ENCODE peak calls at places on chromosomes 3 and 15, in nine cellular contexts. T is central memory CD4-positive, alpha-beta T cell; U is GM19239; L is NCI-H1105 treated with DMSO at 0.1 percent for 48 hours; V is Peyer's patch; D is globus pallidus; X is endothelial cell; E is right cardiac atrium; K is fibroblast of villous mesenchyme. O is an unnamed sample.

GRCh38 chr15:92687183-92687582 is 31.6 kb upstream of the FAM174B start:
- DNase-seq in T (no peak), U (no peak), L (no peak), V (no peak), D (no peak), X (no peak), E (no peak), K (no peak), O (no peak)

GRCh38 chr15:27958911-27959598 is 140.1 kb downstream of the OCA2 start:
- DNase-seq in T (no peak), U (no peak), L (no peak), V (no peak), D (no peak), X (no peak), E (no peak), K (no peak), O (no peak)

GRCh38 chr3:178386401-178386800 is 149.8 kb upstream of the KCNMB2 start:
- DNase-seq in T (no peak), U (no peak), L (no peak), V (no peak), D (no peak), X (no peak), E (no peak), K (no peak), O (no peak)

GRCh38 chr3:120151796-120152195 is 57.5 kb upstream of the GSK3B start:
- DNase-seq in T (no peak), U (no peak), L (no peak), V (no peak), D (no peak), X (no peak), E (no peak), K (no peak), O (no peak)

GRCh38 chr3:129418041-129418973 is 10.1 kb downstream of the EFCAB12 start:
- DNase-seq in T (no peak), U (no peak), L (no peak), V (no peak), D (no peak), X (no peak), E (no peak), K (no peak), O (no peak)

GRCh38 chr15:45667002-45667401 is 32.2 kb downstream of the SQOR start:
- DNase-seq in T (no peak), U (no peak), L (no peak), V (no peak), D (no peak), X (no peak), E (no peak), K (no peak), O (no peak)

GRCh38 chr3:134078169-134078821 is 48.6 kb upstream of the SLCO2A1 start:
- DNase-seq in T (no peak), U (no peak), L (no peak), V (no peak), D (no peak), X (no peak), E (no peak), K (no peak), O (no peak)

GRCh38 chr3:101873619-101874018 is 24.3 kb downstream of the NFKBIZ start:
- DNase-seq in T (no peak), U (no peak), L (no peak), V (no peak), D (no peak), X (no peak), E (no peak), K (peak), O (no peak)

GRCh38 chr3:12393894-12394293 is 90.4 kb upstream of the TSEN2 start:
- DNase-seq in T (no peak), U (no peak), L (no peak), V (no peak), D (no peak), X (no peak), E (no peak), K (peak), O (no peak)

GRCh38 chr3:17155951-17156350 is 271.2 kb downstream of the PLCL2 start:
- DNase-seq in T (no peak), U (no peak), L (no peak), V (no peak), D (no peak), X (no peak), E (no peak), K (no peak), O (no peak)

O was measured in stimulated activated naive B cell treated with anti-CD40 and anti-IgM and Interleukin-4, amounts not matched to agents 10 μg/mL and 1 μg/mL and 100 μg/mL, for 72 hours.